ENCODE peak calls at places on chromosomes 16 and 17, in six cellular contexts. Y, Q, L, S, A and R are unnamed samples.

GRCh38 chr16:67447508-67448076 is 16.7 kb downstream of the HSD11B2 start:
- DNase-seq in Y (no peak), S (no peak), L (peak; percentile 19), A (peak; percentile 13), Q (peak; percentile 84), R (no peak)

GRCh38 chr17:8402921-8403536 is 5.4 kb upstream of the RNF222 start:
- DNase-seq in A (no peak), Q (no peak), Y (no peak), L (no peak), S (no peak), R (no peak)

GRCh38 chr17:16987830-16988601 is 16.1 kb upstream of the TNFRSF13B start:
- DNase-seq in L (no peak), Y (no peak), A (peak; percentile 53), S (peak; percentile 79), Q (peak; percentile 71), R (peak; percentile 62)

GRCh38 chr16:48194828-48195566 is 39.2 kb upstream of the ABCC12 start:
- DNase-seq in A (no peak), Y (no peak), S (no peak), L (peak; percentile 89), Q (no peak), R (no peak)

GRCh38 chr17:39487946-39488345 is 26.7 kb downstream of the CDK12 start:
- DNase-seq in Q (no peak), L (no peak), S (no peak), Y (no peak), A (no peak), R (no peak)

GRCh38 chr17:45852535-45853297 is 8.0 kb downstream of the SPPL2C start:
- DNase-seq in S (peak; percentile 75), Q (peak; percentile 74), Y (no peak), A (peak; percentile 26), L (peak; percentile 73), R (peak; percentile 65)

GRCh38 chr17:6648181-6648580 is 3.2 kb downstream of the MED31 start:
- DNase-seq in Q (no peak), A (peak; percentile 17), S (no peak), Y (no peak), L (peak; percentile 18), R (no peak)

GRCh38 chr17:58172369-58173071 is 5.7 kb downstream of the OR4D2 start:
- DNase-seq in Y (no peak), L (peak; percentile 50), S (no peak), Q (peak; percentile 35), A (peak; percentile 23), R (no peak)

GRCh38 chr17:19274893-19275292 is 37.7 kb downstream of the EPN2 start:
- DNase-seq in A (no peak), Q (no peak), Y (no peak), L (no peak), S (no peak), R (no peak)

GRCh38 chr16:12157510-12158093 is 181.1 kb downstream of the SNX29 start:
- DNase-seq in Y (no peak), A (peak; percentile 49), S (no peak), L (no peak), Q (no peak), R (no peak)

GRCh38 chr17:78671607-78672404 is 94.6 kb upstream of the DNAH17 start:
- DNase-seq in S (no peak), Y (no peak), A (no peak), Q (no peak), L (no peak), R (no peak)

GRCh38 chr16:30927789-30928378 is 4.5 kb downstream of the FBXL19 start:
- DNase-seq in Q (peak; percentile 33), L (peak; percentile 93), A (peak; percentile 37), S (no peak), Y (no peak), R (peak; percentile 88)

GRCh38 chr16:50821586-50821985 is 79.7 kb downstream of the CYLD start:
- DNase-seq in A (peak; percentile 10), L (peak; percentile 53), S (no peak), Y (no peak), Q (no peak), R (no peak)

GRCh38 chr16:75760018-75760519 is 33.8 kb upstream of the CPHXL start:
- DNase-seq in A (no peak), S (no peak), Y (no peak), Q (no peak), L (no peak), R (no peak)

GRCh38 chr16:66311306-66311705 is 55.2 kb upstream of the CDH5 start:
- DNase-seq in Q (no peak), A (no peak), S (no peak), Y (no peak), L (no peak), R (no peak)

GRCh38 chr16:66924527-66925321 is 611 bp downstream of the RRAD start:
- DNase-seq in Q (peak; percentile 68), Y (no peak), L (peak; percentile 7), S (no peak), A (peak; percentile 36), R (no peak)

GRCh38 chr16:66618588-66618987 is 14.1 kb downstream of the CMTM3 start:
- DNase-seq in Q (no peak), Y (no peak), A (peak; percentile 97), S (no peak), L (no peak), R (no peak)

GRCh38 chr17:27256225-27257030 is 37.5 kb upstream of the WSB1 start:
- DNase-seq in A (no peak), Q (no peak), L (no peak), Y (no peak), S (no peak), R (no peak)

GRCh38 chr17:39738568-39738901 is 797 bp downstream of the GRB7 start:
- DNase-seq in Y (no peak), L (peak; percentile 70), Q (peak; percentile 78), S (no peak), A (no peak), R (no peak)

GRCh38 chr16:57165923-57166322 is 19.9 kb downstream of the PSME3IP1 start:
- DNase-seq in Y (no peak), S (no peak), L (peak; percentile 44), Q (no peak), A (no peak), R (no peak)

GRCh38 chr16:57981636-57982035 is 10.7 kb upstream of the CNGB1 start:
- DNase-seq in L (no peak), Y (no peak), S (no peak), A (peak; percentile 47), Q (no peak), R (no peak)

GRCh38 chr16:62638964-62639861 is 603.0 kb upstream of the CDH8 start:
- DNase-seq in Q (no peak), S (no peak), Y (no peak), L (no peak), A (no peak), R (no peak)